ENCODE peak calls at places on chromosomes 11 and 22, in eight cellular contexts. One of them, this sample, is unnamed.

GRCh38 chr11:111860257-111860656 is 11.1 kb downstream of the ALG9 start:
- DNase-seq in mammary epithelial cell: no peak
- DNase-seq in cardiac muscle cell: no peak
- DNase-seq in IMR-90: no peak
- DNase-seq in cardiac fibroblast: no peak
- DNase-seq in GM20000: no peak
- DNase-seq in lower leg skin: no peak
- DNase-seq in CD8-positive, alpha-beta T cell: no peak
- DNase-seq in this sample: no peak

GRCh38 chr11:132874638-132875037 is 657.7 kb downstream of the OPCML start:
- DNase-seq in CD8-positive, alpha-beta T cell: no peak
- DNase-seq in cardiac muscle cell: peak; percentile 32
- DNase-seq in lower leg skin: no peak
- DNase-seq in cardiac fibroblast: no peak
- DNase-seq in mammary epithelial cell: peak; percentile 84
- DNase-seq in GM20000: no peak
- DNase-seq in IMR-90: peak; percentile 95
- DNase-seq in this sample: peak; percentile 67

GRCh38 chr22:30212363-30212995 is 34.1 kb downstream of the LIF start:
- DNase-seq in CD8-positive, alpha-beta T cell: no peak
- DNase-seq in lower leg skin: peak; percentile 87
- DNase-seq in cardiac fibroblast: peak; percentile 92
- DNase-seq in cardiac muscle cell: peak; percentile 90
- DNase-seq in GM20000: no peak
- DNase-seq in IMR-90: peak; percentile 95
- DNase-seq in mammary epithelial cell: peak; percentile 99
- DNase-seq in this sample: peak; percentile 83

GRCh38 chr22:29031236-29031982 is 30.2 kb downstream of the C22orf31 start:
- DNase-seq in GM20000: no peak
- DNase-seq in IMR-90: peak; percentile 98
- DNase-seq in CD8-positive, alpha-beta T cell: no peak
- DNase-seq in mammary epithelial cell: peak; percentile 96
- DNase-seq in cardiac fibroblast: peak; percentile 92
- DNase-seq in lower leg skin: peak; percentile 59
- DNase-seq in cardiac muscle cell: peak; percentile 92
- DNase-seq in this sample: peak; percentile 96

GRCh38 chr11:8209208-8209807 is 40.5 kb upstream of the RIC3 start:
- DNase-seq in cardiac fibroblast: no peak
- DNase-seq in GM20000: peak; percentile 44
- DNase-seq in mammary epithelial cell: no peak
- DNase-seq in cardiac muscle cell: no peak
- DNase-seq in lower leg skin: no peak
- DNase-seq in CD8-positive, alpha-beta T cell: no peak
- DNase-seq in IMR-90: no peak
- DNase-seq in this sample: no peak

GRCh38 chr11:122862091-122862490 is 20.5 kb upstream of the JHY start:
- DNase-seq in IMR-90: no peak
- DNase-seq in lower leg skin: no peak
- DNase-seq in cardiac muscle cell: no peak
- DNase-seq in GM20000: no peak
- DNase-seq in CD8-positive, alpha-beta T cell: no peak
- DNase-seq in cardiac fibroblast: no peak
- DNase-seq in mammary epithelial cell: no peak
- DNase-seq in this sample: no peak

GRCh38 chr11:69149646-69150045 is 6.1 kb upstream of the SMIM38 start:
- DNase-seq in cardiac muscle cell: no peak
- DNase-seq in IMR-90: no peak
- DNase-seq in mammary epithelial cell: peak; percentile 36
- DNase-seq in CD8-positive, alpha-beta T cell: no peak
- DNase-seq in lower leg skin: no peak
- DNase-seq in cardiac fibroblast: no peak
- DNase-seq in GM20000: no peak
- DNase-seq in this sample: no peak

GRCh38 chr22:48553119-48553518 is 1274.6 kb downstream of the BRD1 start:
- DNase-seq in cardiac fibroblast: no peak
- DNase-seq in CD8-positive, alpha-beta T cell: no peak
- DNase-seq in cardiac muscle cell: no peak
- DNase-seq in GM20000: no peak
- DNase-seq in IMR-90: no peak
- DNase-seq in lower leg skin: no peak
- DNase-seq in mammary epithelial cell: no peak
- DNase-seq in this sample: no peak

GRCh38 chr22:21727159-21727558 is 8.4 kb downstream of the YPEL1 start:
- DNase-seq in mammary epithelial cell: no peak
- DNase-seq in lower leg skin: no peak
- DNase-seq in CD8-positive, alpha-beta T cell: no peak
- DNase-seq in cardiac muscle cell: no peak
- DNase-seq in IMR-90: no peak
- DNase-seq in cardiac fibroblast: no peak
- DNase-seq in GM20000: no peak
- DNase-seq in this sample: no peak

GRCh38 chr11:68321293-68322030 is 9.1 kb downstream of the LRP5 start:
- DNase-seq in mammary epithelial cell: peak; percentile 55
- DNase-seq in GM20000: no peak
- DNase-seq in lower leg skin: no peak
- DNase-seq in cardiac muscle cell: no peak
- DNase-seq in cardiac fibroblast: no peak
- DNase-seq in CD8-positive, alpha-beta T cell: no peak
- DNase-seq in IMR-90: no peak
- DNase-seq in this sample: no peak

GRCh38 chr11:789951-790350 is at the start of gene CEND1:
- DNase-seq in CD8-positive, alpha-beta T cell: no peak
- DNase-seq in GM20000: peak; percentile 87
- DNase-seq in cardiac muscle cell: peak; percentile 54
- DNase-seq in cardiac fibroblast: peak; percentile 59
- DNase-seq in IMR-90: peak; percentile 54
- DNase-seq in lower leg skin: no peak
- DNase-seq in mammary epithelial cell: no peak
- DNase-seq in this sample: peak; percentile 18

GRCh38 chr11:34208266-34209135 is 103.1 kb downstream of the NAT10 start:
- DNase-seq in lower leg skin: no peak
- DNase-seq in cardiac muscle cell: peak; percentile 69
- DNase-seq in cardiac fibroblast: peak; percentile 32
- DNase-seq in CD8-positive, alpha-beta T cell: no peak
- DNase-seq in GM20000: no peak
- DNase-seq in IMR-90: peak; percentile 39
- DNase-seq in mammary epithelial cell: peak; percentile 82
- DNase-seq in this sample: peak; percentile 9

GRCh38 chr11:9752091-9752490 is 88.2 kb downstream of the SWAP70 start:
- DNase-seq in cardiac fibroblast: peak; percentile 53
- DNase-seq in lower leg skin: no peak
- DNase-seq in GM20000: no peak
- DNase-seq in CD8-positive, alpha-beta T cell: no peak
- DNase-seq in IMR-90: peak; percentile 48
- DNase-seq in cardiac muscle cell: peak; percentile 55
- DNase-seq in mammary epithelial cell: no peak
- DNase-seq in this sample: no peak

GRCh38 chr22:42509548-42509947 is 10.0 kb downstream of the RRP7A start:
- DNase-seq in CD8-positive, alpha-beta T cell: no peak
- DNase-seq in cardiac muscle cell: no peak
- DNase-seq in cardiac fibroblast: no peak
- DNase-seq in mammary epithelial cell: no peak
- DNase-seq in IMR-90: no peak
- DNase-seq in lower leg skin: no peak
- DNase-seq in GM20000: no peak
- DNase-seq in this sample: no peak

GRCh38 chr11:2315395-2316168 is 13.8 kb downstream of the TSPAN32 start:
- DNase-seq in cardiac fibroblast: no peak
- DNase-seq in CD8-positive, alpha-beta T cell: no peak
- DNase-seq in GM20000: no peak
- DNase-seq in mammary epithelial cell: no peak
- DNase-seq in IMR-90: no peak
- DNase-seq in lower leg skin: no peak
- DNase-seq in cardiac muscle cell: no peak
- DNase-seq in this sample: no peak

GRCh38 chr11:74008373-74009229 is at the start of gene UCP3:
- DNase-seq in cardiac muscle cell: no peak
- DNase-seq in mammary epithelial cell: no peak
- DNase-seq in lower leg skin: no peak
- DNase-seq in IMR-90: no peak
- DNase-seq in GM20000: no peak
- DNase-seq in cardiac fibroblast: no peak
- DNase-seq in CD8-positive, alpha-beta T cell: no peak
- DNase-seq in this sample: no peak

GRCh38 chr11:33706546-33706945 is 5.9 kb upstream of the C11orf91 start:
- DNase-seq in lower leg skin: no peak
- DNase-seq in cardiac fibroblast: peak; percentile 63
- DNase-seq in CD8-positive, alpha-beta T cell: no peak
- DNase-seq in IMR-90: no peak
- DNase-seq in cardiac muscle cell: peak; percentile 55
- DNase-seq in GM20000: no peak
- DNase-seq in mammary epithelial cell: no peak
- DNase-seq in this sample: no peak

GRCh38 chr11:9604134-9604533 is 30.7 kb downstream of the WEE1 start:
- DNase-seq in cardiac fibroblast: no peak
- DNase-seq in CD8-positive, alpha-beta T cell: no peak
- DNase-seq in lower leg skin: no peak
- DNase-seq in GM20000: no peak
- DNase-seq in mammary epithelial cell: no peak
- DNase-seq in cardiac muscle cell: no peak
- DNase-seq in IMR-90: peak; percentile 26
- DNase-seq in this sample: no peak

GRCh38 chr22:43343262-43343988 is at the start of gene SCUBE1:
- DNase-seq in CD8-positive, alpha-beta T cell: peak; percentile 17
- DNase-seq in GM20000: peak; percentile 76
- DNase-seq in cardiac muscle cell: peak; percentile 41
- DNase-seq in cardiac fibroblast: peak; percentile 29
- DNase-seq in mammary epithelial cell: peak; percentile 14
- DNase-seq in lower leg skin: no peak
- DNase-seq in IMR-90: no peak
- DNase-seq in this sample: no peak

GRCh38 chr11:116641561-116642045 is 131.2 kb downstream of the BUD13 start:
- DNase-seq in CD8-positive, alpha-beta T cell: no peak
- DNase-seq in cardiac fibroblast: peak; percentile 34
- DNase-seq in GM20000: peak; percentile 52
- DNase-seq in IMR-90: no peak
- DNase-seq in lower leg skin: no peak
- DNase-seq in mammary epithelial cell: peak; percentile 14
- DNase-seq in cardiac muscle cell: peak; percentile 37
- DNase-seq in this sample: no peak

GRCh38 chr22:22164541-22165272 is 79.9 kb upstream of the VPREB1 start:
- DNase-seq in CD8-positive, alpha-beta T cell: no peak
- DNase-seq in GM20000: no peak
- DNase-seq in cardiac muscle cell: no peak
- DNase-seq in IMR-90: no peak
- DNase-seq in cardiac fibroblast: no peak
- DNase-seq in lower leg skin: no peak
- DNase-seq in mammary epithelial cell: no peak
- DNase-seq in this sample: no peak

GRCh38 chr11:72635931-72636330 is 38.3 kb downstream of the PDE2A start:
- DNase-seq in GM20000: no peak
- DNase-seq in lower leg skin: no peak
- DNase-seq in IMR-90: no peak
- DNase-seq in CD8-positive, alpha-beta T cell: no peak
- DNase-seq in cardiac muscle cell: no peak
- DNase-seq in cardiac fibroblast: no peak
- DNase-seq in mammary epithelial cell: no peak
- DNase-seq in this sample: no peak

GRCh38 chr11:72038491-72038890 is 39.8 kb downstream of the IL18BP start:
- DNase-seq in cardiac fibroblast: peak; percentile 82
- DNase-seq in cardiac muscle cell: peak; percentile 77
- DNase-seq in GM20000: no peak
- DNase-seq in mammary epithelial cell: peak; percentile 33
- DNase-seq in CD8-positive, alpha-beta T cell: no peak
- DNase-seq in IMR-90: peak; percentile 72
- DNase-seq in lower leg skin: peak; percentile 78
- DNase-seq in this sample: peak; percentile 64

GRCh38 chr11:119416606-119417580 is 6.1 kb downstream of the THY1 start:
- DNase-seq in lower leg skin: no peak
- DNase-seq in IMR-90: peak; percentile 59
- DNase-seq in cardiac fibroblast: peak; percentile 63
- DNase-seq in GM20000: no peak
- DNase-seq in cardiac muscle cell: peak; percentile 65
- DNase-seq in CD8-positive, alpha-beta T cell: no peak
- DNase-seq in mammary epithelial cell: peak; percentile 44
- DNase-seq in this sample: peak; percentile 58
- TF ChIP-seq CTCF in lower leg skin: no peak
- TF ChIP-seq CTCF in IMR-90: no peak
- TF ChIP-seq CTCF in cardiac fibroblast: no peak
- TF ChIP-seq CTCF in GM20000: no peak
- TF ChIP-seq CTCF in cardiac muscle cell: no peak
- TF ChIP-seq CTCF in CD8-positive, alpha-beta T cell: no peak
- TF ChIP-seq CTCF in mammary epithelial cell: no peak
- TF ChIP-seq CTCF in this sample: no peak

DNA sequence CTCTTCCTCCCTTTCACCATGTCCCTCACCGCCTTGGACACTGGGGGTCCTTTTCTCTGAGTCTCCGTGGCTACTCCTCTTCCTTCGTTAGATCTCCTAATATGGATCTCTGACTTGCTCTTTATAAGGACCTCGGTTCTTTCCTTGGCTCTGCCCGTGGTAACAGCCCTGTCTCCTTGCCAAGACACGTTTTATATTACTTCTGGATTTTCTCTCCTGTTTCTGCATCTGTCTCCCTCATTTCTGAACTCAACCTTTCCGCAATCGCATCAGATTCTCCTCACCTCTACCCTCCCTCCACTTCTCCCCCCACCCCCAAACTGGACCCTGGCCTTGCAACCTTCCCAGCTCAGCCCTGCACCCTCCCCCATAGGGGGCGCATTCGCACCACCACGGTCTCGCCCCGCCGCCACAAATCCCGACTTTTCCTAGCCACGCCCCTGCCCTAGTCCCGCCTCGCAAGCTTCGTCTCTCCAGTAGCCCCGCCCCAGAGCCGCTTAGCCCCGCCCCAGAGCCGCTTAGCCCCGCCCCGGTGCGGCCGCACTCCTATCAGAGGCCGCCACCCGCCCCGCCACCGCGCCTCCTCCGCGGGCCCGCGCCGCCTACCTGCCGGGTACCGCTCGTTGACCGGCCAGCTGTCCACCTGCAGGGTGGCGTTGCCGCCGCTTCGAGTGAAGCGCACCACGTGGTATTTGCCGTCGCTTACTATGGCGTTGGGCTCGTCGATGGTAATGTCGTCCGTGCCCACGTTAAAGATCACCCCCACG is 39.0 kb downstream of the SLC22A12 start:
- DNase-seq in cardiac muscle cell: no peak
- DNase-seq in cardiac fibroblast: no peak
- DNase-seq in IMR-90: no peak
- DNase-seq in CD8-positive, alpha-beta T cell: no peak
- DNase-seq in GM20000: no peak
- DNase-seq in lower leg skin: no peak
- DNase-seq in mammary epithelial cell: no peak
- DNase-seq in this sample: no peak
- TF ChIP-seq CTCF in cardiac muscle cell: no peak
- TF ChIP-seq CTCF in cardiac fibroblast: no peak
- TF ChIP-seq CTCF in IMR-90: no peak
- TF ChIP-seq CTCF in CD8-positive, alpha-beta T cell: no peak
- TF ChIP-seq CTCF in GM20000: no peak
- TF ChIP-seq CTCF in lower leg skin: no peak
- TF ChIP-seq CTCF in mammary epithelial cell: no peak
- TF ChIP-seq CTCF in this sample: peak; percentile 41

GRCh38 chr11:43130616-43131015 is 181.2 kb upstream of the API5 start:
- DNase-seq in IMR-90: no peak
- DNase-seq in GM20000: no peak
- DNase-seq in CD8-positive, alpha-beta T cell: no peak
- DNase-seq in cardiac fibroblast: no peak
- DNase-seq in cardiac muscle cell: no peak
- DNase-seq in lower leg skin: no peak
- DNase-seq in mammary epithelial cell: no peak
- DNase-seq in this sample: no peak
- TF ChIP-seq CTCF in IMR-90: no peak
- TF ChIP-seq CTCF in GM20000: no peak
- TF ChIP-seq CTCF in CD8-positive, alpha-beta T cell: no peak
- TF ChIP-seq CTCF in cardiac fibroblast: no peak
- TF ChIP-seq CTCF in cardiac muscle cell: no peak
- TF ChIP-seq CTCF in lower leg skin: no peak
- TF ChIP-seq CTCF in mammary epithelial cell: no peak
- TF ChIP-seq CTCF in this sample: no peak

GRCh38 chr22:35589071-35589735 is 27.9 kb downstream of the MB start:
- DNase-seq in cardiac muscle cell: peak; percentile 79
- DNase-seq in IMR-90: peak; percentile 77
- DNase-seq in cardiac fibroblast: peak; percentile 70
- DNase-seq in lower leg skin: no peak
- DNase-seq in CD8-positive, alpha-beta T cell: no peak
- DNase-seq in GM20000: no peak
- DNase-seq in mammary epithelial cell: peak; percentile 96
- DNase-seq in this sample: peak; percentile 98
- TF ChIP-seq CTCF in cardiac muscle cell: no peak
- TF ChIP-seq CTCF in IMR-90: peak; percentile 8
- TF ChIP-seq CTCF in cardiac fibroblast: no peak
- TF ChIP-seq CTCF in lower leg skin: no peak
- TF ChIP-seq CTCF in CD8-positive, alpha-beta T cell: no peak
- TF ChIP-seq CTCF in GM20000: no peak
- TF ChIP-seq CTCF in mammary epithelial cell: peak; percentile 19
- TF ChIP-seq CTCF in this sample: peak; percentile 16